ENCODE peak calls at places on chromosomes 12 and 14, in six cellular contexts. One of them, this sample, is unnamed.

GRCh38 chr12:79936670-79937069 is 1.8 kb upstream of the PPP1R12A start:
- DNase-seq in IMR-90: no peak
- DNase-seq in tibial nerve: no peak
- DNase-seq in keratinocyte: no peak
- DNase-seq in heart right ventricle: no peak
- DNase-seq in cardiac muscle cell: no peak
- DNase-seq in this sample: no peak

GRCh38 chr12:112126916-112127315 is 1.6 kb downstream of the TRAFD1 start:
- DNase-seq in IMR-90: peak; percentile 59
- DNase-seq in cardiac muscle cell: no peak
- DNase-seq in tibial nerve: no peak
- DNase-seq in heart right ventricle: no peak
- DNase-seq in keratinocyte: no peak
- DNase-seq in this sample: no peak

GRCh38 chr14:104436741-104437701 is 142.5 kb upstream of the C14orf180 start:
- DNase-seq in heart right ventricle: peak; percentile 11
- DNase-seq in tibial nerve: peak; percentile 3
- DNase-seq in keratinocyte: no peak
- DNase-seq in cardiac muscle cell: no peak
- DNase-seq in IMR-90: no peak
- DNase-seq in this sample: peak; percentile 9

GRCh38 chr12:661720-662486 is 1.3 kb downstream of the NINJ2 start:
- DNase-seq in cardiac muscle cell: no peak
- DNase-seq in tibial nerve: no peak
- DNase-seq in keratinocyte: no peak
- DNase-seq in IMR-90: no peak
- DNase-seq in heart right ventricle: peak; percentile 52
- DNase-seq in this sample: peak; percentile 46

GRCh38 chr12:31408778-31409177 is 82.8 kb upstream of the SINHCAF start:
- DNase-seq in keratinocyte: no peak
- DNase-seq in heart right ventricle: no peak
- DNase-seq in IMR-90: no peak
- DNase-seq in cardiac muscle cell: no peak
- DNase-seq in tibial nerve: no peak
- DNase-seq in this sample: no peak

GRCh38 chr12:126430921-126431320 is 1365.7 kb downstream of the AACS start:
- DNase-seq in keratinocyte: no peak
- DNase-seq in cardiac muscle cell: peak; percentile 24
- DNase-seq in IMR-90: no peak
- DNase-seq in heart right ventricle: no peak
- DNase-seq in tibial nerve: no peak
- DNase-seq in this sample: no peak

GRCh38 chr14:94451091-94451751 is 1.4 kb downstream of the SERPINA11 start:
- DNase-seq in IMR-90: no peak
- DNase-seq in tibial nerve: no peak
- DNase-seq in cardiac muscle cell: no peak
- DNase-seq in keratinocyte: no peak
- DNase-seq in heart right ventricle: no peak
- DNase-seq in this sample: no peak

GRCh38 chr14:56244138-56244789 is 126.1 kb downstream of the PELI2 start:
- DNase-seq in IMR-90: peak; percentile 94
- DNase-seq in tibial nerve: no peak
- DNase-seq in cardiac muscle cell: peak; percentile 79
- DNase-seq in heart right ventricle: no peak
- DNase-seq in keratinocyte: no peak
- DNase-seq in this sample: no peak

GRCh38 chr12:5736016-5736415 is 209.0 kb downstream of the ANO2 start:
- DNase-seq in cardiac muscle cell: no peak
- DNase-seq in IMR-90: no peak
- DNase-seq in heart right ventricle: no peak
- DNase-seq in tibial nerve: no peak
- DNase-seq in keratinocyte: no peak
- DNase-seq in this sample: no peak

GRCh38 chr12:93825926-93826599 is 148.9 kb downstream of the CRADD start:
- DNase-seq in IMR-90: no peak
- DNase-seq in tibial nerve: no peak
- DNase-seq in keratinocyte: no peak
- DNase-seq in cardiac muscle cell: peak; percentile 54
- DNase-seq in heart right ventricle: no peak
- DNase-seq in this sample: no peak

GRCh38 chr12:110794623-110795280 is 52.0 kb upstream of the CCDC63 start:
- DNase-seq in IMR-90: no peak
- DNase-seq in heart right ventricle: peak; percentile 65
- DNase-seq in tibial nerve: no peak
- DNase-seq in keratinocyte: no peak
- DNase-seq in cardiac muscle cell: peak; percentile 59
- DNase-seq in this sample: peak; percentile 82

GRCh38 chr12:80058586-80058985 is 40.8 kb upstream of the OTOGL start:
- DNase-seq in heart right ventricle: no peak
- DNase-seq in tibial nerve: no peak
- DNase-seq in cardiac muscle cell: no peak
- DNase-seq in IMR-90: no peak
- DNase-seq in keratinocyte: no peak
- DNase-seq in this sample: no peak

GRCh38 chr12:52566847-52567291 is 6.8 kb downstream of the KRT74 start:
- DNase-seq in IMR-90: no peak
- DNase-seq in cardiac muscle cell: peak; percentile 13
- DNase-seq in heart right ventricle: peak; percentile 72
- DNase-seq in keratinocyte: no peak
- DNase-seq in tibial nerve: no peak
- DNase-seq in this sample: peak; percentile 68

GRCh38 chr12:77553976-77554619 is 276.6 kb upstream of the NAV3 start:
- DNase-seq in keratinocyte: no peak
- DNase-seq in tibial nerve: no peak
- DNase-seq in cardiac muscle cell: no peak
- DNase-seq in IMR-90: no peak
- DNase-seq in heart right ventricle: no peak
- DNase-seq in this sample: no peak

GRCh38 chr14:99560946-99561683 is 42.9 kb downstream of the CCDC85C start:
- DNase-seq in keratinocyte: no peak
- DNase-seq in tibial nerve: no peak
- DNase-seq in cardiac muscle cell: no peak
- DNase-seq in heart right ventricle: peak; percentile 58
- DNase-seq in IMR-90: no peak
- DNase-seq in this sample: peak; percentile 64

GRCh38 chr14:37597538-37598084 is 2.2 kb downstream of the TTC6 start:
- DNase-seq in heart right ventricle: no peak
- DNase-seq in IMR-90: no peak
- DNase-seq in keratinocyte: no peak
- DNase-seq in cardiac muscle cell: peak; percentile 41
- DNase-seq in tibial nerve: no peak
- DNase-seq in this sample: no peak

GRCh38 chr12:90064759-90065158 is 356.1 kb upstream of the ATP2B1 start:
- DNase-seq in keratinocyte: no peak
- DNase-seq in tibial nerve: no peak
- DNase-seq in cardiac muscle cell: peak; percentile 28
- DNase-seq in IMR-90: peak; percentile 6
- DNase-seq in heart right ventricle: no peak
- DNase-seq in this sample: no peak

GRCh38 chr12:52568111-52568510 is 5.5 kb downstream of the KRT74 start:
- DNase-seq in IMR-90: no peak
- DNase-seq in tibial nerve: no peak
- DNase-seq in keratinocyte: no peak
- DNase-seq in cardiac muscle cell: no peak
- DNase-seq in heart right ventricle: no peak
- DNase-seq in this sample: no peak

GRCh38 chr14:55366271-55366670 is 45.4 kb downstream of the ATG14 start:
- DNase-seq in keratinocyte: no peak
- DNase-seq in cardiac muscle cell: no peak
- DNase-seq in IMR-90: peak; percentile 85
- DNase-seq in tibial nerve: no peak
- DNase-seq in heart right ventricle: no peak
- DNase-seq in this sample: no peak

GRCh38 chr14:97824218-97824617 is 1027.0 kb downstream of the VRK1 start:
- DNase-seq in keratinocyte: no peak
- DNase-seq in cardiac muscle cell: no peak
- DNase-seq in IMR-90: no peak
- DNase-seq in heart right ventricle: no peak
- DNase-seq in tibial nerve: no peak
- DNase-seq in this sample: no peak

GRCh38 chr14:103121161-103121845 is 2.0 kb upstream of the TNFAIP2 start:
- DNase-seq in IMR-90: no peak
- DNase-seq in tibial nerve: peak; percentile 49
- DNase-seq in cardiac muscle cell: peak; percentile 64
- DNase-seq in keratinocyte: no peak
- DNase-seq in heart right ventricle: peak; percentile 76
- DNase-seq in this sample: peak; percentile 64

GRCh38 chr14:103121846-103122577 is 1.2 kb upstream of the TNFAIP2 start:
- DNase-seq in heart right ventricle: peak; percentile 89
- DNase-seq in IMR-90: peak; percentile 53
- DNase-seq in keratinocyte: no peak
- DNase-seq in tibial nerve: peak; percentile 81
- DNase-seq in cardiac muscle cell: peak; percentile 94
- DNase-seq in this sample: peak; percentile 91

GRCh38 chr14:103123634-103124500 is 606 bp downstream of the TNFAIP2 start:
- DNase-seq in heart right ventricle: peak; percentile 72
- DNase-seq in cardiac muscle cell: peak; percentile 52
- DNase-seq in tibial nerve: peak; percentile 62
- DNase-seq in keratinocyte: no peak
- DNase-seq in IMR-90: no peak
- DNase-seq in this sample: peak; percentile 68

GRCh38 chr14:103123128-103123633 is at the start of gene TNFAIP2:
- DNase-seq in cardiac muscle cell: peak; percentile 34
- DNase-seq in tibial nerve: no peak
- DNase-seq in IMR-90: no peak
- DNase-seq in heart right ventricle: peak; percentile 81
- DNase-seq in keratinocyte: no peak
- DNase-seq in this sample: peak; percentile 79

DNA sequence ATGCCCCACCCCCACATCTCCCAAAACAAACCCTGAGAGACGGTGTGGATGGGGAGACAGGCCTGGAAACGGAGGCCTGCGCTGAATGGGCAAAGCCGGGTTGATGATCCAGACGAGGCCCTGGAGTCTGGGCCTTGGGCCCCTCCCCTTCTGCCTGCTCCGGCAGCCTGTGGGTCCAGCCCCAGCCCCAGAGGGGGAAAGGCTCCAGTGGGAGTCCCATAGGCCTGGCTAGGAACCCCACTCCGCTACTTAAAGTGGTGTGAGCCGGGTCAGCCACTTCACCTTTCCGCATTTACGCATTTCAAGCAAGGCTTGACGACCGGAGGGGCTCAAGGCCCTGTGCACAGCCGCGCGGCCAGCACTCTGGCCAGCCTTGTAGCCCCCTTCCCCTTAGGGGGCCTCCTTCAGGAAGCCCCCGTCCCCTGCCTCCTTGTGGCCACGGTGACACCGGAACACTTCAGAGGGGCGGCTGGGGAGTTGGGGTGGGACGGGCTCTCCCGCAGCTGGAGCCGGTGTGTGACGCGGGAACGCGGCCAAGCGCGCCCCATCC is 608 bp upstream of the TNFAIP2 start:
- DNase-seq in heart right ventricle: no peak
- DNase-seq in cardiac muscle cell: peak; percentile 22
- DNase-seq in keratinocyte: no peak
- DNase-seq in IMR-90: no peak
- DNase-seq in tibial nerve: no peak
- DNase-seq in this sample: peak; percentile 48
- H3K4me3 ChIP-seq in heart right ventricle: peak overlapping the region; percentile 56
- H3K4me3 ChIP-seq in cardiac muscle cell: no peak overlapping the region
- H3K4me3 ChIP-seq in keratinocyte: no peak overlapping the region
- H3K4me3 ChIP-seq in IMR-90: no peak overlapping the region
- H3K4me3 ChIP-seq in tibial nerve: peak overlapping the region; percentile 39
- H3K4me3 ChIP-seq in this sample: peak overlapping the region; percentile 96

GRCh38 chr12:109450980-109451379 is 26.1 kb downstream of the KCTD10 start:
- DNase-seq in cardiac muscle cell: no peak
- DNase-seq in tibial nerve: no peak
- DNase-seq in heart right ventricle: no peak
- DNase-seq in IMR-90: no peak
- DNase-seq in keratinocyte: no peak
- DNase-seq in this sample: no peak
- TF ChIP-seq CTCF in cardiac muscle cell: no peak
- TF ChIP-seq CTCF in tibial nerve: no peak
- TF ChIP-seq CTCF in heart right ventricle: no peak
- TF ChIP-seq CTCF in IMR-90: no peak
- TF ChIP-seq CTCF in keratinocyte: no peak
- TF ChIP-seq CTCF in this sample: no peak

DNA sequence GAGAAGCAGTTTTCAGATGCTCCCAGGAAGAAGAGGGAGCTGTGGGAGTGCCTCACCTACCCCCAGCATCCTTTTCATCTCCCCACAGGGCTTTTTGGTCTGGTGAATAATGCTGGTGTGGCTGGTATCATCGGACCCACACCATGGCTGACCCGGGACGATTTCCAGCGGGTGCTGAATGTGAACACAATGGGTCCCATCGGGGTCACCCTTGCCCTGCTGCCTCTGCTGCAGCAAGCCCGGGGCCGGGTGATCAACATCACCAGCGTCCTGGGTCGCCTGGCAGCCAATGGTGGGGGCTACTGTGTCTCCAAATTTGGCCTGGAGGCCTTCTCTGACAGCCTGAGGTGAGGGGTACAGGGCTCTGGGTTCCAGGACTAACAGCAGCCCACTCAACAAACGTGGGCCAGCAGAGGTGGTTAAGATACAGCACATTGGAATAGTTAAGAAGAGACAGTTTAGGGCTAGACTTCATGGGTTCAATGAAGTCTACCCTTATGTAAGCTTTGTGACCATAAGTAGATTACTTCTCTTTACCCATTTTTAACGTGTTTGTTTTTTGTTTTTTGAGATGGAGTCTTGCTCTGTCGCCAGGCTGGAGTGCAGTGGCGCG is 1.5 kb downstream of the RDH5 start:
- DNase-seq in IMR-90: no peak
- DNase-seq in cardiac muscle cell: no peak
- DNase-seq in tibial nerve: no peak
- DNase-seq in heart right ventricle: no peak
- DNase-seq in keratinocyte: no peak
- DNase-seq in this sample: no peak
- H3K4me1 ChIP-seq in IMR-90: peaks cover 33% of the 10 kb centered on the region
- H3K4me1 ChIP-seq in cardiac muscle cell: peaks cover 3% of the 10 kb centered on the region
- H3K4me1 ChIP-seq in tibial nerve: peaks cover 63% of the 10 kb centered on the region
- H3K4me1 ChIP-seq in heart right ventricle: peaks cover 83% of the 10 kb centered on the region
- H3K4me1 ChIP-seq in keratinocyte: peaks cover 38% of the 10 kb centered on the region
- H3K4me1 ChIP-seq in this sample: peaks cover 91% of the 10 kb centered on the region

DNA sequence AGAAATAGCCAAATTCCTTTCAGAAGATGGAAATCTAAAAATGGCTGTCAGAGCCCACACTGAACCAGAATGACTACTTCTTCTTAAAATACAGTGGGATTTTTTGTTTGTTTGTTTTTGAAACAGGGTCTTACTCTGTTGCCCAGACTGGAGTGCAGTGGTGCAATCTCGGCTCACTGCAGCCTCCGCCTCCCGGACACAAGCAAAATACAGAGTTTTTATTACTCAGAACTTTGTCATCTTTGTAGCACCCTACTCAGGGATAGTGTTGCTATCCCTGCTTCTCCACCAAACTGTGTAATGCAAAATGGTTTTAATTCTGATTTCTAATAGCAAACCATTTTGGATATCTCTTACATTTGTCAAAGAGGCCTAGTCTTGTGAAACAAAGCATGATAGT is 16.4 kb downstream of the ZNF410 start:
- DNase-seq in keratinocyte: no peak
- DNase-seq in heart right ventricle: no peak
- DNase-seq in cardiac muscle cell: no peak
- DNase-seq in tibial nerve: no peak
- DNase-seq in IMR-90: peak; percentile 35
- DNase-seq in this sample: no peak
- H3K4me3 ChIP-seq in keratinocyte: no peak overlapping the region
- H3K4me3 ChIP-seq in heart right ventricle: no peak overlapping the region
- H3K4me3 ChIP-seq in cardiac muscle cell: no peak overlapping the region
- H3K4me3 ChIP-seq in tibial nerve: no peak overlapping the region
- H3K4me3 ChIP-seq in IMR-90: no peak overlapping the region
- H3K4me3 ChIP-seq in this sample: no peak overlapping the region

GRCh38 chr14:90293766-90294471 is 37.6 kb downstream of the PSMC1 start:
- DNase-seq in keratinocyte: no peak
- DNase-seq in IMR-90: peak; percentile 64
- DNase-seq in cardiac muscle cell: no peak
- DNase-seq in heart right ventricle: no peak
- DNase-seq in tibial nerve: no peak
- DNase-seq in this sample: no peak
- TF ChIP-seq CTCF in keratinocyte: no peak
- TF ChIP-seq CTCF in IMR-90: no peak
- TF ChIP-seq CTCF in cardiac muscle cell: no peak
- TF ChIP-seq CTCF in heart right ventricle: no peak
- TF ChIP-seq CTCF in tibial nerve: no peak
- TF ChIP-seq CTCF in this sample: no peak